ENCODE peak calls at places on chromosomes 2 and 18, in seven cellular contexts. E is cardiac muscle cell, D is endodermal cell, G is AG10803, L is fibroblast of mammary gland, B is endothelial cell, Z is fibroblast of lung. K is an unnamed sample.

GRCh38 chr2:72511906-72512305 is 313.9 kb downstream of the EXOC6B start:
- DNase-seq in E (no peak), D (no peak), G (no peak), L (no peak), B (no peak), Z (no peak), K (no peak)

GRCh38 chr2:158509928-158510797 is 53.4 kb downstream of the PKP4 start:
- DNase-seq in E (no peak), D (no peak), G (peak), L (peak), B (no peak), Z (peak), K (no peak)

GRCh38 chr2:158817596-158817995 is 22.5 kb downstream of the DAPL1 start:
- DNase-seq in E (no peak), D (no peak), G (peak), L (peak), B (no peak), Z (peak), K (no peak)

GRCh38 chr18:28781616-28782362 is 604.9 kb upstream of the CDH2 start:
- DNase-seq in E (no peak), D (no peak), G (no peak), L (no peak), B (no peak), Z (no peak), K (no peak)

GRCh38 chr2:98378901-98379300 is 32.6 kb downstream of the CNGA3 start:
- DNase-seq in E (peak), D (no peak), G (peak), L (peak), B (no peak), Z (peak), K (no peak)

GRCh38 chr2:188481474-188481873 is 189.8 kb downstream of the GULP1 start:
- DNase-seq in E (no peak), D (no peak), G (no peak), L (no peak), B (no peak), Z (no peak), K (no peak)

GRCh38 chr18:61569176-61569892 is 236.1 kb downstream of the CDH20 start:
- DNase-seq in E (no peak), D (no peak), G (peak), L (peak), B (no peak), Z (peak), K (no peak)

GRCh38 chr2:111069722-111070121 is 51.0 kb upstream of the BCL2L11 start:
- DNase-seq in E (no peak), D (no peak), G (no peak), L (no peak), B (no peak), Z (no peak), K (no peak)

GRCh38 chr2:175030380-175031271 is 25.4 kb upstream of the CHN1 start:
- DNase-seq in E (peak), D (peak), G (peak), L (peak), B (peak), Z (peak), K (no peak)

GRCh38 chr2:46963961-46964673 is 48.5 kb upstream of the MCFD2 start:
- DNase-seq in E (no peak), D (no peak), G (no peak), L (peak), B (no peak), Z (peak), K (no peak)

GRCh38 chr18:22871809-22872525 is 61.2 kb upstream of the RBBP8 start:
- DNase-seq in E (no peak), D (peak), G (peak), L (peak), B (no peak), Z (peak), K (no peak)

GRCh38 chr2:99153921-99154604 is 679 bp downstream of the TSGA10 start:
- DNase-seq in E (no peak), D (peak), G (peak), L (peak), B (no peak), Z (peak), K (no peak)

GRCh38 chr18:62647179-62647578 is 68.2 kb upstream of the PHLPP1 start:
- DNase-seq in E (no peak), D (no peak), G (no peak), L (no peak), B (no peak), Z (no peak), K (no peak)

GRCh38 chr2:115574667-115575066 is 1132.2 kb downstream of the DPP10 start:
- DNase-seq in E (no peak), D (no peak), G (no peak), L (no peak), B (no peak), Z (no peak), K (no peak)

GRCh38 chr2:88549616-88550292 is 77.5 kb downstream of the EIF2AK3 start:
- DNase-seq in E (peak), D (peak), G (no peak), L (no peak), B (no peak), Z (no peak), K (no peak)

GRCh38 chr18:9506046-9506792 is 30.9 kb downstream of the RALBP1 start:
- DNase-seq in E (peak), D (no peak), G (no peak), L (no peak), B (no peak), Z (peak), K (no peak)

GRCh38 chr2:64419591-64420165 is 34.3 kb upstream of the LGALSL start:
- DNase-seq in E (no peak), D (no peak), G (no peak), L (peak), B (no peak), Z (no peak), K (no peak)

GRCh38 chr2:39119732-39120520 is 925 bp downstream of the SOS1 start:
- DNase-seq in E (peak), D (peak), G (peak), L (peak), B (peak), Z (peak), K (peak)

DNA sequence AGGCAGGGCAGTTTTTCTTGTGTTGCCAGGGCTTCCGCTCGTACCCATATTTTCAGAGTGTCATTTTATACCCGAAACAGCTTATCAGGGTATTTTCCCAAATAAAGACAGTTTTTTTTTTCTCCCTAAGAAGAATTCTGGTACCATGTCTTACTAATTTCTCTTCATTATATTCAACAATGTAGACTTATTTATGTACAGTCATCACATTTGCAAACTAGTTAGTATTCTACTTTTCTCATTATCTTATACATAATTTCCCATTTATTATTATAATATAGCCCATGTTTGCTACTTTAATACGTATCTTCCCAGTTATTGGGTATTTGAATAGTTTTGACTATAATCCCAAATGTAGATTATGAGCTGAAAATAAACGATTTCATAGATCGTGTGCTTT is 36.5 kb upstream of the PAIP2B start:
- DNase-seq in E (no peak), D (no peak), G (no peak), L (no peak), B (no peak), Z (no peak), K (no peak)
- TF ChIP-seq CTCF in E (no peak), D (no peak), G (no peak), L (no peak), B (no peak), Z (no peak), K (no peak)

DNA sequence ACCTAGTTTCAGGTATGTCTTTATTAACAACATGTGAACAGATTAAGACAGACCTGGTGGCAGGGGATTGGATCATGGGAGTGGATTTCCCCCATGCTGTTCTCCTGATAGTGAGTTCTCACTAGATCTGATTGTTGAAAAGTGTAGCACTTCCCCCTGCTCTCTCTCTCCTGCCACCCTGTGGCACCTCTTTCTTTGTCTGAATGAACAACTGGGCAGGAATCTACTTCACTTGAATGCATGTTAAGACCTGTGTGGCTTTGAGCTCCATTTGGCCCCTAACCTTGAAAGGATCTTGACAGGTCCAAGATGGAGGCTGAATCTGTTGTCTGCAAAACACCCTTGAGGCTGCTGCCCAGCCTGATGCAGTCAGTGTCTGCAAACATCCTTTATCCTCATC is 194.4 kb downstream of the RNF144A start:
- DNase-seq in E (no peak), D (no peak), G (no peak), L (no peak), B (no peak), Z (no peak), K (no peak)
- TF ChIP-seq CTCF in E (no peak), D (peak), G (peak), L (no peak), B (no peak), Z (no peak), K (no peak)

GRCh38 chr2:21710496-21710895 is 586.7 kb downstream of the TDRD15 start:
- DNase-seq in E (no peak), D (no peak), G (no peak), L (no peak), B (no peak), Z (no peak), K (no peak)
- TF ChIP-seq CTCF in E (no peak), D (no peak), G (no peak), L (no peak), B (no peak), Z (no peak), K (no peak)

DNA sequence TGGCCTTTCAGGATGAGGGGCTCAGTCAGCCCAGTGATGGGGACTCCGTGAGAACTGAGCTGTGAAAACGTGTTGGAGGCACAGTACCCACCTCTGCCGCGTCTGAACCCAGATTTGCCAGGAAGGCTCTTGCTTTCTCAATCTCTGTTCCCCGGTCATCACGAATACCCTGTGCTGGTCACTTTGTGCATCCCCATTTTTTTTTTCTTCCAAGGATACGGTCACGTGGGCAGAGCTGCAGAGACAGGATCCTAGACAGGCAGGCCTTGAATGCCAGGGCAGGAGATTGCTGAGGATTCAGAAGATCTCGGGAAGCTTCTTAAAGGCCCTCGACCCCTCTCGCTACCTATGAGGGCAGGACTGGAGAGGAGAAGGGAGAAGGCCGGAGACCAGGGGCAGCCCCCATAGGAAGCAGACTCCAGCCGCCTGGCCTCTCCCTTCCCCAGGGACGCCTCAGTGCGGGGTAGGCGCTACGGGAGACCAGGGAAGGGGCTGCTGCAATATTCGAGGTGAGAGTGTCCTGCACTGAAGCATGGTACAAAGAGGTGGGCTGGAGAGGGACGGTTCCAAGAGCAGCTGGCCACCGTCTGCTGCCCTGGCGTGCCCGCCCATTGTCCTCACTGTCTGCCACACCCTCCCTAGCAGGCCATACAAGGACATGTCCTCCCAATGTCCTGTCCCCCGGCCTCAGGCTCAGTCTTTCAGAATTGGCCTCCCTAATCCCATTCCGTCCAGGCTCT is 29.0 kb upstream of the TAF1B start:
- DNase-seq in E (no peak), D (peak), G (no peak), L (no peak), B (no peak), Z (no peak), K (no peak)
- TF ChIP-seq CTCF in E (no peak), D (no peak), G (no peak), L (no peak), B (peak), Z (no peak), K (no peak)

DNA sequence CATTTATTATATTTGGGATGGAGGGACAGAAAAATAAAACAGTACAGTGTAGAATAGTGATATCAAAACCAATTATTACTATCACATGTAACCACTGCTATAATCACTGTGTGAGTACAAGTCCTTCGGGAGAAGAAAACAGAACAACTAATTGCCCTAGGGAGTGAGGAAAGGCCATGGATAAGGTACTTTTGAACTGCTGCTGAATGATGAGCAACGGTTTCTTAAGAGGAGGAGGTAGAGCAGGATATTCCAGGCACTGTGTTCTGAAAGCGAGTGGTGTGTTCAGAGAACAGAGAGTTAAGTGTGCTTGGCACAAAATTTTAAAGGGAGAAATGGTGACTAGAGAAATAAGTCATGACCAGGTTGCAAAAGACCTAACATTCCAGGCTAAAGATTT is 134.2 kb downstream of the CALCRL start:
- DNase-seq in E (no peak), D (no peak), G (no peak), L (peak), B (no peak), Z (no peak), K (no peak)
- TF ChIP-seq CTCF in E (no peak), D (no peak), G (no peak), L (no peak), B (no peak), Z (no peak), K (no peak)

GRCh38 chr2:143284087-143284675 is 155.0 kb downstream of the ARHGAP15 start:
- DNase-seq in E (peak), D (peak), G (peak), L (peak), B (peak), Z (peak), K (peak)

GRCh38 chr2:143279672-143280071 is 150.5 kb downstream of the ARHGAP15 start:
- DNase-seq in E (no peak), D (no peak), G (no peak), L (no peak), B (no peak), Z (peak), K (no peak)

GRCh38 chr2:143280097-143280757 is 151.0 kb downstream of the ARHGAP15 start:
- DNase-seq in E (no peak), D (no peak), G (no peak), L (no peak), B (no peak), Z (no peak), K (no peak)

GRCh38 chr2:143282684-143283083 is 153.5 kb downstream of the ARHGAP15 start:
- DNase-seq in E (no peak), D (peak), G (no peak), L (no peak), B (peak), Z (no peak), K (no peak)
- TF ChIP-seq CTCF in E (peak), D (peak), G (no peak), L (peak), B (peak), Z (peak), K (no peak)

GRCh38 chr2:57544626-57545025 is 502.0 kb upstream of the VRK2 start:
- DNase-seq in E (no peak), D (no peak), G (no peak), L (no peak), B (no peak), Z (no peak), K (no peak)

GRCh38 chr2:57550912-57551311 is 495.7 kb upstream of the VRK2 start:
- DNase-seq in E (no peak), D (no peak), G (no peak), L (no peak), B (no peak), Z (no peak), K (no peak)

GRCh38 chr2:57546478-57546877 is 500.1 kb upstream of the VRK2 start:
- DNase-seq in E (no peak), D (no peak), G (no peak), L (no peak), B (no peak), Z (no peak), K (no peak)

GRCh38 chr2:57552885-57553284 is 493.7 kb upstream of the VRK2 start:
- DNase-seq in E (no peak), D (no peak), G (no peak), L (no peak), B (no peak), Z (no peak), K (no peak)

GRCh38 chr2:57549642-57550102 is 496.9 kb upstream of the VRK2 start:
- DNase-seq in E (peak), D (no peak), G (no peak), L (peak), B (no peak), Z (no peak), K (peak)
- TF ChIP-seq CTCF in E (no peak), D (peak), G (peak), L (peak), B (no peak), Z (no peak), K (peak)